ENCODE peak calls at places on chromosomes 2 and 18, in four cellular contexts. A is GM12865, Y is HepG2, W is OCI-LY7. Z is an unnamed sample.

GRCh38 chr2:241030883-241031282 is 32.5 kb downstream of the SNED1 start:
- DNase-seq in W (no peak), Y (no peak), A (no peak), Z (no peak)

GRCh38 chr2:71702971-71703898 is 249.9 kb downstream of the DYSF start:
- DNase-seq in A (no peak), Y (no peak), W (no peak), Z (no peak)

GRCh38 chr2:130884503-130884902 is 47.8 kb downstream of the ARHGEF4 start:
- DNase-seq in A (no peak), W (no peak), Y (no peak), Z (no peak)

GRCh38 chr18:33034941-33035340 is 262.1 kb upstream of the KLHL14 start:
- DNase-seq in A (no peak), Y (no peak), W (no peak), Z (no peak)

GRCh38 chr2:71379086-71379485 is 47.5 kb downstream of the ZNF638 start:
- DNase-seq in Y (no peak), W (no peak), A (peak), Z (peak)

GRCh38 chr2:63698825-63699548 is 110.2 kb downstream of the MDH1 start:
- DNase-seq in A (peak), Y (peak), W (peak), Z (no peak)

GRCh38 chr18:26215247-26215970 is 10.8 kb upstream of the TAF4B start:
- DNase-seq in W (peak), A (peak), Y (no peak), Z (peak)

GRCh38 chr18:12420831-12421421 is 13.2 kb downstream of the PRELID3A start:
- DNase-seq in Y (peak), A (peak), W (peak), Z (no peak)

GRCh38 chr2:100292022-100292580 is 30.2 kb downstream of the LONRF2 start:
- DNase-seq in W (no peak), A (peak), Y (peak), Z (peak)

GRCh38 chr2:28438532-28439063 is 45.9 kb downstream of the FOSL2 start:
- DNase-seq in Y (no peak), W (no peak), A (no peak), Z (peak)

GRCh38 chr2:60560734-60561649 is 7.5 kb upstream of the BCL11A start:
- DNase-seq in A (peak), Y (peak), W (peak), Z (peak)

GRCh38 chr18:44682181-44682870 is 1.6 kb downstream of the SETBP1 start:
- DNase-seq in Y (no peak), W (no peak), A (peak), Z (no peak)

GRCh38 chr2:121480826-121481225 is 49.9 kb upstream of the RNU4ATAC start:
- DNase-seq in Y (no peak), A (no peak), W (no peak), Z (no peak)

GRCh38 chr18:8625693-8626092 is 16.5 kb downstream of the RAB12 start:
- DNase-seq in A (no peak), Y (no peak), W (no peak), Z (no peak)

GRCh38 chr18:25310045-25310444 is 41.9 kb downstream of the ZNF521 start:
- DNase-seq in A (peak), W (peak), Y (no peak), Z (no peak)

GRCh38 chr2:62180960-62181359 is 15.0 kb upstream of the B3GNT2 start:
- DNase-seq in W (peak), Y (no peak), A (no peak), Z (no peak)

GRCh38 chr18:9914584-9915290 is 921 bp downstream of the VAPA start:
- DNase-seq in A (peak), W (peak), Y (peak), Z (peak)

GRCh38 chr2:76178610-76179009 is 467.9 kb upstream of the GCFC2 start:
- DNase-seq in W (no peak), A (no peak), Y (no peak), Z (no peak)

GRCh38 chr2:76175295-76175694 is 464.6 kb upstream of the GCFC2 start:
- DNase-seq in Y (no peak), A (no peak), W (no peak), Z (no peak)

GRCh38 chr2:76180676-76181075 is 470.0 kb upstream of the GCFC2 start:
- DNase-seq in A (no peak), Y (no peak), W (no peak), Z (no peak)
- TF ChIP-seq CTCF in A (no peak), Y (no peak), W (no peak), Z (no peak)

GRCh38 chr2:166695154-166695553 is 193.1 kb upstream of the XIRP2 start:
- DNase-seq in Y (no peak), W (no peak), A (no peak), Z (no peak)

DNA sequence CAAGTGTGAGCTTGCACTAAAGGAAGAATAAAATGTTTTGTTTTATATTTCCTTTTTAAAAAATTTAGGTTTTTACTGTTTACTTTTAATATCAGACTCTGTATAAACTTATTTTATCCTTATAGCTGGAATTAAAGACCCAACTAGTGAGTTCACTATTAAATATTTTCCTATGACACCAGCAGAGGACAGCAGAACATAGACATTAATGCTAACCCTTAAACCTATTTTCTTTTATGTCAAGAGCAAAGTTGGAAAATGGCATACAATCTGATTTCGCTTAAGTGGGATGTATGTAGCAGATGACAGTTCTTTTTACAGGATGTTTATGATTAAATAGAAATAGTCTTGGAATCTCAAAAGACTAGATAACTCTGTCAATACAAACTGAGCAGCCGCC is 188.2 kb upstream of the XIRP2 start:
- DNase-seq in A (no peak), Y (no peak), W (no peak), Z (no peak)
- TF ChIP-seq CTCF in A (peak), Y (peak), W (peak), Z (peak)

DNA sequence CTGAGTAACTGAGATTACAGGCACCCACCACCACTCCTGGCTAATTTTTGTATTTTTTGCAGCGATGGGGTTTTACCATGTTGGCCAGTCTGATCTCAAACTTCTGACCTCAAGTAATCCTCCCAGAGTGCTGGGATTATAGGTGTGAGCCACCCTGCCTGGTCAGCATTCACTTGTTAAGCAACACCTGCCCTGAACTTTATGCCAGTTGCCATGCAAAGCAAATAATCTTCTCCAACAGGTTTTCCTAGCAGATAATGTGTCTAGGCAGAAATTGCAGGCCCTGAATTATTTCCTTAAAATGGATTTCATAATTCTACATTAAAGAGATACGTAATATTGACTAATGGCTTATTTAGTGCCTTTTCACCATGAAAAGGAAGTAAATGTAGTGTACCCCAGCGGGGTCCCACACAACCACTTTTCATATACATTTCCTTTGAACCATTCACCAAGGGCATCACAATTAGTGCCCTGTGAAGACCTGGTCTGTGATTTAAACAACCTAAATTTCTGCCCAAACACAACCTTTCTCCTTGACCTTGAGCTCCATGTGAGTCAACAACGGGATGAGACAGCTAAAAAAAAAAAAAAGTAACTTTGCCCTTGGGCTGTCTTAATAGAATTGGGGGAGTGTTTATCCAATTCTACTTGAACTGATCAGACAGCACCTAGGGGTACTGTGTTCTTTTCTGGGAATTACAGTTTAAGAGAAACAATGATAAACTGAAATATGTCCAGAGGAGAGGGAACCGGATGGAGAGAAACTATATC is 41.6 kb downstream of the EEF1B2 start:
- DNase-seq in W (no peak), Y (no peak), A (no peak), Z (no peak)
- TF ChIP-seq CTCF in W (no peak), Y (no peak), A (no peak), Z (no peak)

GRCh38 chr18:37783771-37784170 is 218.2 kb upstream of the CELF4 start:
- DNase-seq in A (no peak), Y (no peak), W (no peak), Z (no peak)
- TF ChIP-seq CTCF in A (no peak), Y (no peak), W (no peak), Z (no peak)

GRCh38 chr18:49025767-49026500 is 75.2 kb upstream of the SMAD7 start:
- DNase-seq in W (no peak), Y (no peak), A (no peak), Z (no peak)
- TF ChIP-seq CTCF in W (no peak), Y (no peak), A (no peak), Z (no peak)

GRCh38 chr18:23158058-23158457 is 22.8 kb downstream of the CABLES1 start:
- DNase-seq in Y (no peak), W (no peak), A (no peak), Z (no peak)

GRCh38 chr18:23155537-23155936 is 20.3 kb downstream of the CABLES1 start:
- DNase-seq in W (no peak), A (no peak), Y (no peak), Z (no peak)

GRCh38 chr18:23156134-23156533 is 20.8 kb downstream of the CABLES1 start:
- DNase-seq in A (no peak), Y (no peak), W (no peak), Z (no peak)

GRCh38 chr18:23154021-23154420 is 18.7 kb downstream of the CABLES1 start:
- DNase-seq in W (no peak), A (no peak), Y (no peak), Z (no peak)

GRCh38 chr18:23154823-23155517 is 19.7 kb downstream of the CABLES1 start:
- DNase-seq in A (no peak), W (no peak), Y (no peak), Z (no peak)
- TF ChIP-seq CTCF in A (no peak), W (no peak), Y (no peak), Z (no peak)

DNA sequence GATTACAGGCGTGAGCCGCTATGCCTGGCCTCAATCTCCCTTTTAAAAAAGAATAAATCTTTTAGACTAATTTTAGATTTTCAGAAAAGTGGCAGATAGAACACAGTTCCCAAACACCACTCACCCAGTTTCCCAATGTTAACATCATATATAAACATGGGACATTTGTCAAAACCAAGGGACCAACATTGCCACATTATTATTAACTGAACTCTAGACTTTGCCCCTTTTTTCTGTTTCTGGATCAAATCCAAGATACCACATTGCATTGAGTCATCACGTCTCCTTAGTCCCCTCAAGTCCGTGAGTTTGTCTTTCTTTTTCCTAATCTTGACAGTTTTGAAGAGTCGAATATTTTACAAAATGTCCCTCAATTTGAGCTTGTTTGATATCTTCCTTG is 2.4 kb downstream of the C2orf42 start:
- DNase-seq in Y (peak), W (no peak), A (no peak), Z (no peak)
- TF ChIP-seq CTCF in Y (no peak), W (no peak), A (no peak), Z (no peak)